ENCODE peak calls at places on chromosomes 6 and 20, in six cellular contexts. A is HL-60, M is GM23338, D is brain microvascular endothelial cell, R is H1, W is GM23248. F is an unnamed sample.

GRCh38 chr6:143419526-143419925 is 31.0 kb downstream of the ADAT2 start:
- DNase-seq in A (no peak), M (no peak), D (no peak), R (no peak), W (no peak), F (no peak)

GRCh38 chr6:131353876-131354275 is 218.6 kb downstream of the AKAP7 start:
- DNase-seq in A (no peak), M (no peak), D (no peak), R (no peak), W (no peak), F (no peak)

GRCh38 chr20:45962031-45962755 is 9.8 kb downstream of the ZNF335 start:
- DNase-seq in A (no peak), M (no peak), D (no peak), R (no peak), W (no peak), F (no peak)

GRCh38 chr6:25889877-25890853 is 16.1 kb upstream of the SLC17A3 start:
- DNase-seq in A (no peak), M (peak), D (peak), R (no peak), W (peak), F (peak)

GRCh38 chr20:32474967-32475819 is 109.9 kb downstream of the NOL4L start:
- DNase-seq in A (no peak), M (peak), D (peak), R (peak), W (peak), F (peak)

GRCh38 chr20:41300383-41300782 is 17.1 kb downstream of the ZHX3 start:
- DNase-seq in A (no peak), M (no peak), D (no peak), R (no peak), W (no peak), F (no peak)

GRCh38 chr20:41218466-41218865 is 81.1 kb downstream of the PLCG1 start:
- DNase-seq in A (no peak), M (no peak), D (peak), R (no peak), W (peak), F (no peak)

GRCh38 chr6:111154981-111155380 is 67.7 kb downstream of the SLC16A10 start:
- DNase-seq in A (no peak), M (no peak), D (no peak), R (no peak), W (no peak), F (no peak)

GRCh38 chr6:156840606-156841005 is 63.4 kb downstream of the ARID1B start:
- DNase-seq in A (no peak), M (no peak), D (no peak), R (no peak), W (peak), F (no peak)

GRCh38 chr6:138844203-138844602 is 48.3 kb downstream of the ECT2L start:
- DNase-seq in A (no peak), M (peak), D (peak), R (no peak), W (peak), F (peak)

GRCh38 chr20:15318682-15319081 is 981.3 kb upstream of the FLRT3 start:
- DNase-seq in A (no peak), M (no peak), D (no peak), R (no peak), W (no peak), F (no peak)

GRCh38 chr6:80872194-80872950 is 765.9 kb downstream of the BCKDHB start:
- DNase-seq in A (no peak), M (no peak), D (peak), R (no peak), W (peak), F (no peak)

GRCh38 chr6:100459291-100459690 is 5.4 kb downstream of the SIM1 start:
- DNase-seq in A (no peak), M (no peak), D (no peak), R (no peak), W (no peak), F (no peak)

GRCh38 chr20:57263127-57263609 is 3.3 kb downstream of the BMP7 start:
- DNase-seq in A (no peak), M (no peak), D (no peak), R (no peak), W (no peak), F (peak)

GRCh38 chr6:107806675-107807074 is 17.4 kb downstream of the SCML4 start:
- DNase-seq in A (no peak), M (no peak), D (no peak), R (peak), W (no peak), F (no peak)

GRCh38 chr6:157020398-157021266 is 243.5 kb downstream of the ARID1B start:
- DNase-seq in A (no peak), M (peak), D (peak), R (no peak), W (peak), F (peak)

GRCh38 chr6:167703781-167704180 is 122.9 kb upstream of the AFDN start:
- DNase-seq in A (no peak), M (no peak), D (no peak), R (peak), W (no peak), F (peak)

GRCh38 chr6:30074331-30075093 is 1.1 kb downstream of the RNF39 start:
- DNase-seq in A (no peak), M (peak), D (no peak), R (peak), W (peak), F (peak)

GRCh38 chr6:30077218-30077617 is 1.6 kb upstream of the RNF39 start:
- DNase-seq in A (no peak), M (no peak), D (no peak), R (no peak), W (no peak), F (no peak)

GRCh38 chr6:30076333-30076732 is 764 bp upstream of the RNF39 start:
- DNase-seq in A (no peak), M (no peak), D (no peak), R (no peak), W (no peak), F (peak)

GRCh38 chr6:30075987-30076311 is 380 bp upstream of the RNF39 start:
- DNase-seq in A (no peak), M (no peak), D (no peak), R (no peak), W (no peak), F (no peak)

GRCh38 chr6:30075094-30075986 is at the start of gene RNF39:
- DNase-seq in A (no peak), M (peak), D (no peak), R (peak), W (peak), F (peak)
- H3K4me3 ChIP-seq in A (no peak), M (peak), D (no peak), R (peak), W (peak), F (peak)

GRCh38 chr6:30071858-30072257 is 3.7 kb downstream of the RNF39 start:
- DNase-seq in A (no peak), M (no peak), D (no peak), R (no peak), W (no peak), F (peak)

GRCh38 chr6:30071081-30071818 is 4.3 kb downstream of the PPP1R11 start:
- DNase-seq in A (no peak), M (peak), D (peak), R (peak), W (peak), F (peak)

GRCh38 chr6:30073489-30074240 is 1.9 kb downstream of the RNF39 start:
- DNase-seq in A (no peak), M (no peak), D (no peak), R (no peak), W (no peak), F (peak)
- H3K4me3 ChIP-seq in A (no peak), M (peak), D (no peak), R (peak), W (no peak), F (peak)

DNA sequence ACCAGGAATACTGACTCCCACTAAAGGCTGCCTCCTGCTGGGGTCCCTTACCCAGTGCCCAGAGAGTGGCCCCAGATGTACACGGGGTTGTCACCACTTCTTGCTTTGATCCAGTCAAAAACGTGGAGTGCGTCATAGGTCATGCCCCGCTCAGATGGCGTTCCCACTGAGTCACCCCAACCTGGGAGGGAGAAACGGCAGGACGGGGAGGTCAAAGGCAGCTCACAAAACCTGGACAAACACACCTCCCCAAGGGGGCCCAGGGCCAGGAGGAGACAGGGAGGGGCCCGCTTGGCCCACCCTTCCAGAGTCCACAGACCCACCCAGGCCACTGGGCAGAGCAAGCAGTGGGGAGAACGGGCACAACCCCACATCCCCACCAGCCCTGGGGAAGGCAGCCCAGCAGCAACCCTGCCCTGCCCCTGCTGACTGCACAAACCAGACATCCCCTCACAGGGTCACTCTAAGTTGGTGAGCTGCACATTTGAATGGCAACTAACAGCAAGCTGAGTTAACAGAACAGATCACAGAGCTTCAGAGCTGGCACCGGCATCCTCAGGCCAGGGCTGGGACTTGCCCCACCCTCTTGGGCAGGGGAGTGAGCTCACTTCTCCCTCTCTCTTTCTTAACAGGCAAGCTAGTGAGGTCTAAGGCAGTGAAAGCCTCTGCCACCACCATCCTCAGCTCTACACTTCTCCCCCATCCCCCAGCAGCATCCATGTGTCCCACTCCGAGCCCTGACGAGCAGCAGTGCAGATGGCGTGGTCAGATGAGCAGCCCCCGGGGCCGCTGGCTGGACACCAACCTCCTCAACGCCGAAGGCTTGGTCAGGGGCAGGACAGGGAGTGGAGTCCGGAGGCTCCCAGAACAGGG is 61.7 kb downstream of the PYGB start:
- DNase-seq in A (no peak), M (no peak), D (peak), R (no peak), W (peak), F (no peak)
- H3K4me3 ChIP-seq in A (no peak), M (no peak), D (peak), R (no peak), W (peak), F (no peak)

GRCh38 chr20:46973801-46974200 is 79.2 kb downstream of the EYA2 start:
- DNase-seq in A (no peak), M (no peak), D (no peak), R (no peak), W (no peak), F (no peak)
- H3K4me3 ChIP-seq in A (no peak), M (no peak), D (no peak), R (no peak), W (no peak), F (no peak)

DNA sequence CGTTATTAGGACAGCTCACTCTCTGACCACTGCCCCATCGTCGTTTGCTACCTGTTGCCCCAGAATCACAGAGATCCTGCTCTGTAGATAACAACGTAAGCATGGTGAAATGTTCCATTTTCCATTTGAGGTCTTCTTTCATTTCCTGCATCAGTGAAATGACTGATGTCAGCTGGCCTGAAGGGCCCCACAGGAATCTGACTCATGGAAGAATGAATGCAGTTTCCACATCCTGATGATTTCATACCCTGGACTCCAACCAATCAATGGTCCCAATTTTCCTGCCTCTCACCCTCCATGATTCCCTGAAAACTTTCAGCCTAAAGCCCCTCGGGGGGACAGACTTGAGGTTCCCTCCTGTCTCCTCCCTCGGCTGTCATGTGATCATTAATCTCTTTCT is 394.4 kb upstream of the CDH4 start:
- DNase-seq in A (no peak), M (no peak), D (no peak), R (no peak), W (peak), F (no peak)
- H3K4me3 ChIP-seq in A (no peak), M (no peak), D (no peak), R (no peak), W (no peak), F (no peak)

GRCh38 chr6:106512048-106512957 is 117.0 kb downstream of the RTN4IP1 start:
- DNase-seq in A (no peak), M (peak), D (no peak), R (peak), W (peak), F (peak)

GRCh38 chr6:106508836-106509235 is 120.5 kb downstream of the RTN4IP1 start:
- DNase-seq in A (no peak), M (no peak), D (no peak), R (no peak), W (no peak), F (no peak)

GRCh38 chr6:106510090-106510970 is 119.0 kb downstream of the RTN4IP1 start:
- DNase-seq in A (peak), M (peak), D (no peak), R (peak), W (peak), F (peak)

GRCh38 chr6:106511274-106512047 is 117.8 kb downstream of the RTN4IP1 start:
- DNase-seq in A (no peak), M (peak), D (no peak), R (peak), W (peak), F (peak)

DNA sequence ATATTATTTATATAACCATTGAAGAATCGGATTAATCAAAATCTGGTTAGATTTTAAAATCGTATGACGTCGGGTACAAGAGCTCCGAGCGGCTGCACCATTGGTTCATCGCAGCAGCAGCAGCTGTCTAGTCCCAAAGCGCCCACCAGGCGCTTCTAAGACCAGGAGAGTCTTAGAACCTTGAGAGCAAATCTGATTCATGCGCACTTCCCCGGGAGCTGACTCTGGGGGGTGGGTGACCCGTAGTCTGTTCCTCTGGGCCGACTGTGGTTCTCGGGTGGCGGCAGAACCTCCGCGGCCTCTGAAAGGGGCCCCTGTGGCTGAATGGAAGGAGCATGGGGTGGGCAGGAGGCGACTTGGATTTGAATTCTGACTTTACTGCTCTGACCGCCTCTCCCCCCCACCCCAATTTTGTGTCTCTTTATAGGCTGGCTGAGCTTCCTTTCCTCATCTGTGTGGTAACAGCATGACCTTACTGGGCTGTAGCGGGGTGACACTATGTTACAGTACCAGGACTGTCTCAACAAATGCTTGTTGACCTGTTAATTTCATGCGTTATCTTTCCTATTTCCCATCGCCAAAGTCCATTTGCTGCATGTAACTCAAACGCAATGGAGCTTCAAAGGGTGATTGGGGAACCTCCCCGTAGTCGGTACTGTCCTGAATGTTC is 119.7 kb downstream of the RTN4IP1 start:
- DNase-seq in A (no peak), M (peak), D (peak), R (peak), W (no peak), F (peak)
- H3K4me3 ChIP-seq in A (peak), M (peak), D (peak), R (peak), W (peak), F (peak)

GRCh38 chr6:134128146-134128545 is 75.7 kb upstream of the SLC2A12 start:
- DNase-seq in A (no peak), M (no peak), D (no peak), R (no peak), W (no peak), F (no peak)
- H3K4me3 ChIP-seq in A (no peak), M (no peak), D (no peak), R (no peak), W (no peak), F (no peak)

F was measured in H7.